ENCODE peak calls at places on chromosome 17, in eight cellular contexts. One of them, this sample, is unnamed.
A peak's percentile ranks its signal among the peaks of the same experiment; 100 is the strongest.

GRCh38 chr17:65154770-65155589 is 17.8 kb downstream of the RGS9 start:
- DNase-seq in spleen: no peak
- DNase-seq in A549: peak; percentile 38
- DNase-seq in prostate gland: no peak
- DNase-seq in body of pancreas: no peak
- DNase-seq in transverse colon: no peak
- DNase-seq in uterus: no peak
- DNase-seq in testis: no peak
- DNase-seq in this sample: no peak

GRCh38 chr17:2183346-2183745 is 120.2 kb downstream of the SMG6 start:
- DNase-seq in spleen: no peak
- DNase-seq in A549: no peak
- DNase-seq in prostate gland: no peak
- DNase-seq in body of pancreas: no peak
- DNase-seq in transverse colon: no peak
- DNase-seq in uterus: no peak
- DNase-seq in testis: no peak
- DNase-seq in this sample: no peak

GRCh38 chr17:951388-952132 is 28.0 kb downstream of the NXN start:
- DNase-seq in spleen: no peak
- DNase-seq in A549: peak; percentile 84
- DNase-seq in prostate gland: peak; percentile 50
- DNase-seq in body of pancreas: peak; percentile 55
- DNase-seq in transverse colon: peak; percentile 40
- DNase-seq in uterus: peak; percentile 73
- DNase-seq in testis: no peak
- DNase-seq in this sample: no peak

GRCh38 chr17:51319186-51319585 is 58.8 kb downstream of the UTP18 start:
- DNase-seq in spleen: no peak
- DNase-seq in A549: no peak
- DNase-seq in prostate gland: no peak
- DNase-seq in body of pancreas: no peak
- DNase-seq in transverse colon: no peak
- DNase-seq in uterus: no peak
- DNase-seq in testis: no peak
- DNase-seq in this sample: no peak

GRCh38 chr17:31843382-31843780 is 15.7 kb downstream of the COPRS start:
- DNase-seq in spleen: no peak
- DNase-seq in A549: no peak
- DNase-seq in prostate gland: no peak
- DNase-seq in body of pancreas: no peak
- DNase-seq in transverse colon: no peak
- DNase-seq in uterus: no peak
- DNase-seq in testis: no peak
- DNase-seq in this sample: no peak

GRCh38 chr17:20174588-20175265 is 165.6 kb downstream of the SPECC1 start:
- DNase-seq in spleen: no peak
- DNase-seq in A549: no peak
- DNase-seq in prostate gland: no peak
- DNase-seq in body of pancreas: no peak
- DNase-seq in transverse colon: no peak
- DNase-seq in uterus: no peak
- DNase-seq in testis: no peak
- DNase-seq in this sample: no peak

GRCh38 chr17:35084987-35085386 is 21.5 kb upstream of the RFFL start:
- DNase-seq in spleen: no peak
- DNase-seq in A549: peak; percentile 90
- DNase-seq in prostate gland: no peak
- DNase-seq in body of pancreas: no peak
- DNase-seq in transverse colon: peak; percentile 21
- DNase-seq in uterus: no peak
- DNase-seq in testis: no peak
- DNase-seq in this sample: no peak

GRCh38 chr17:75069783-75070182 is 18.0 kb upstream of the SLC16A5 start:
- DNase-seq in spleen: peak; percentile 33
- DNase-seq in A549: peak; percentile 68
- DNase-seq in prostate gland: peak; percentile 31
- DNase-seq in body of pancreas: no peak
- DNase-seq in transverse colon: no peak
- DNase-seq in uterus: no peak
- DNase-seq in testis: no peak
- DNase-seq in this sample: no peak

GRCh38 chr17:64653985-64654355 is 8.1 kb downstream of the SMURF2 start:
- DNase-seq in spleen: no peak
- DNase-seq in A549: no peak
- DNase-seq in prostate gland: no peak
- DNase-seq in body of pancreas: no peak
- DNase-seq in transverse colon: no peak
- DNase-seq in uterus: no peak
- DNase-seq in testis: no peak
- DNase-seq in this sample: no peak

GRCh38 chr17:69533481-69534234 is 119.2 kb downstream of the MAP2K6 start:
- DNase-seq in spleen: no peak
- DNase-seq in A549: no peak
- DNase-seq in prostate gland: no peak
- DNase-seq in body of pancreas: peak; percentile 8
- DNase-seq in transverse colon: no peak
- DNase-seq in uterus: no peak
- DNase-seq in testis: no peak
- DNase-seq in this sample: no peak
- H3K4me3 ChIP-seq in spleen: no peak overlapping the region
- H3K4me3 ChIP-seq in A549: no peak overlapping the region
- H3K4me3 ChIP-seq in prostate gland: no peak overlapping the region
- H3K4me3 ChIP-seq in body of pancreas: no peak overlapping the region
- H3K4me3 ChIP-seq in transverse colon: no peak overlapping the region
- H3K4me3 ChIP-seq in uterus: no peak overlapping the region
- H3K4me3 ChIP-seq in testis: no peak overlapping the region
- H3K4me3 ChIP-seq in this sample: no peak overlapping the region

GRCh38 chr17:67605259-67605912 is 112.3 kb upstream of the NOL11 start:
- DNase-seq in spleen: no peak
- DNase-seq in A549: no peak
- DNase-seq in prostate gland: no peak
- DNase-seq in body of pancreas: peak; percentile 67
- DNase-seq in transverse colon: no peak
- DNase-seq in uterus: peak; percentile 64
- DNase-seq in testis: peak; percentile 83
- DNase-seq in this sample: peak; percentile 79

GRCh38 chr17:67602974-67603373 is 114.8 kb upstream of the NOL11 start:
- DNase-seq in spleen: peak; percentile 46
- DNase-seq in A549: peak; percentile 61
- DNase-seq in prostate gland: no peak
- DNase-seq in body of pancreas: peak; percentile 51
- DNase-seq in transverse colon: peak; percentile 22
- DNase-seq in uterus: no peak
- DNase-seq in testis: peak; percentile 62
- DNase-seq in this sample: no peak

GRCh38 chr17:67600408-67600807 is 117.3 kb upstream of the NOL11 start:
- DNase-seq in spleen: no peak
- DNase-seq in A549: no peak
- DNase-seq in prostate gland: no peak
- DNase-seq in body of pancreas: no peak
- DNase-seq in transverse colon: no peak
- DNase-seq in uterus: no peak
- DNase-seq in testis: no peak
- DNase-seq in this sample: no peak

GRCh38 chr17:67602439-67602838 is 115.3 kb upstream of the NOL11 start:
- DNase-seq in spleen: peak; percentile 9
- DNase-seq in A549: no peak
- DNase-seq in prostate gland: no peak
- DNase-seq in body of pancreas: no peak
- DNase-seq in transverse colon: no peak
- DNase-seq in uterus: no peak
- DNase-seq in testis: no peak
- DNase-seq in this sample: no peak

DNA sequence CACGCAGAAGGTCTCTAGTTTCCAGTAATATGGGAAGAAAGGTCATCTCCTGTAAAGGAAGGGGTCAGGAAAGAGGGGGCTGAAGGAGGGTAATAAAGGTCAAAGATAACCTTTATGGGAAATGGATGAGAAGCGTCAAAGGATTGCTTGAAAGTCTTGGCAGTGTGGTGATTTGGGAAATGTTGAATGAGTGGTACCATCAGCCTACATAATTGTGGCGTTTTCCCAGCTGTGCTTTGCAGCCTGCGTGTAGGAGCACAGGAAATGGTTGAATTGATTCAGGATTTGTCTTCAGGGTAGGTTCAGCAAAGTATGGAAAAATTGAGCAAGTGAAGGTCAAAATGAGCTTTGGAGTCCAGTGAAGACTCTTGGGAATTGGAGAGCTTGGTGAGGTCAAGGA is 115.8 kb upstream of the NOL11 start:
- DNase-seq in spleen: peak; percentile 7
- DNase-seq in A549: no peak
- DNase-seq in prostate gland: no peak
- DNase-seq in body of pancreas: no peak
- DNase-seq in transverse colon: no peak
- DNase-seq in uterus: no peak
- DNase-seq in testis: no peak
- DNase-seq in this sample: no peak
- TF ChIP-seq POLR2A in spleen: no peak
- TF ChIP-seq POLR2A in A549: no peak
- TF ChIP-seq POLR2A in prostate gland: no peak
- TF ChIP-seq POLR2A in body of pancreas: no peak
- TF ChIP-seq POLR2A in transverse colon: no peak
- TF ChIP-seq POLR2A in uterus: no peak
- TF ChIP-seq POLR2A in testis: no peak
- TF ChIP-seq POLR2A in this sample: no peak

DNA sequence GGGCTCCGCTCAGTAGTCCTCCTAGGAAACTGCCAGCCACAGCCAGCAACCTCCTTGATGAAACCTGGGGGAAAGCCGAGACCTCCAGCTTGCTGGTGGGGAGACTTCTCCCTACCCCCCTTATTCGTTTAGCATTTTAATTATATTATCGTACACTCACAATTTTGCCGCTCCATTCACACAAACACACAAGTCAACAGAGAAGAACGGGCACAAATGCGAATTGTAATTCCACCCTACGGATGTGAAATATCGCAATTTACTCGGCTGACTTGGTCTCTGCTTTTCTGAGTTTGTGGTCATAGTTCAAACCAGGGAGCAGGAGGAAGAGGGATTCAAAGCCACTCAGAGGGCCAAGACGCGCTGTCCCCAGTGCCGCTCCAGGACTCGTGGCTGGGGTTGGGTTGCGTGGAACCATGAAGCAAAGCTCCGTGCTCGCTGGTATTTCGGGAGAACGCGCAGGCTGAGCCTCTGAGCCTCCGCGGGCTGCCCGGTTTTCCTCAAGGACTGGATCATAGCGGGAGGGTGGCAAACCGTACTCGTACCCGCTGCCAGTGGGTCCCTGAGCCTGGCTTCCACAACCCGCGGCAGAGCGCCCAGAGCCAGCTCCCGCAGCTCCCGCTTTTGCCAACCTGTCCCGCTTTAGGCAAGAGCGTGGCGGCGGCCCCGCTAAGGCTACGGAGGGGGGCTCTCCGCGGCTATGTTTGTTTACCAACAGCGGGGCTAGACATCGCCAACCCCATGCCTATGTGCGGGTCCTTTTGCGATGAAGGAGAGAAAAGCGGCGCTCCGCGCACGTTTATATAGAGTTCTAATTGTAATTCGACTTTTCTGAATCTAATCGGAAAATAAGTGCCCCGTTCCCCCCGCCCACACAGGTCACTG is 2.0 kb downstream of the LHX1 start:
- DNase-seq in spleen: no peak
- DNase-seq in A549: no peak
- DNase-seq in prostate gland: no peak
- DNase-seq in body of pancreas: no peak
- DNase-seq in transverse colon: no peak
- DNase-seq in uterus: no peak
- DNase-seq in testis: no peak
- DNase-seq in this sample: no peak
- H3K4me3 ChIP-seq in spleen: no peak overlapping the region
- H3K4me3 ChIP-seq in A549: no peak overlapping the region
- H3K4me3 ChIP-seq in prostate gland: no peak overlapping the region
- H3K4me3 ChIP-seq in body of pancreas: no peak overlapping the region
- H3K4me3 ChIP-seq in transverse colon: no peak overlapping the region
- H3K4me3 ChIP-seq in uterus: no peak overlapping the region
- H3K4me3 ChIP-seq in testis: no peak overlapping the region
- H3K4me3 ChIP-seq in this sample: no peak overlapping the region

GRCh38 chr17:81331527-81332043 is 36.5 kb upstream of the SLC38A10 start:
- DNase-seq in spleen: no peak
- DNase-seq in A549: no peak
- DNase-seq in prostate gland: no peak
- DNase-seq in body of pancreas: no peak
- DNase-seq in transverse colon: no peak
- DNase-seq in uterus: no peak
- DNase-seq in testis: no peak
- DNase-seq in this sample: no peak

GRCh38 chr17:81330884-81331245 is 35.8 kb upstream of the SLC38A10 start:
- DNase-seq in spleen: no peak
- DNase-seq in A549: no peak
- DNase-seq in prostate gland: no peak
- DNase-seq in body of pancreas: no peak
- DNase-seq in transverse colon: no peak
- DNase-seq in uterus: no peak
- DNase-seq in testis: no peak
- DNase-seq in this sample: no peak

GRCh38 chr17:81329279-81329926 is 34.3 kb upstream of the SLC38A10 start:
- DNase-seq in spleen: no peak
- DNase-seq in A549: peak; percentile 93
- DNase-seq in prostate gland: peak; percentile 94
- DNase-seq in body of pancreas: peak; percentile 84
- DNase-seq in transverse colon: peak; percentile 94
- DNase-seq in uterus: peak; percentile 89
- DNase-seq in testis: peak; percentile 54
- DNase-seq in this sample: peak; percentile 90

GRCh38 chr17:81328925-81329278 is 33.8 kb upstream of the SLC38A10 start:
- DNase-seq in spleen: no peak
- DNase-seq in A549: peak; percentile 55
- DNase-seq in prostate gland: no peak
- DNase-seq in body of pancreas: no peak
- DNase-seq in transverse colon: no peak
- DNase-seq in uterus: peak; percentile 56
- DNase-seq in testis: no peak
- DNase-seq in this sample: no peak

DNA sequence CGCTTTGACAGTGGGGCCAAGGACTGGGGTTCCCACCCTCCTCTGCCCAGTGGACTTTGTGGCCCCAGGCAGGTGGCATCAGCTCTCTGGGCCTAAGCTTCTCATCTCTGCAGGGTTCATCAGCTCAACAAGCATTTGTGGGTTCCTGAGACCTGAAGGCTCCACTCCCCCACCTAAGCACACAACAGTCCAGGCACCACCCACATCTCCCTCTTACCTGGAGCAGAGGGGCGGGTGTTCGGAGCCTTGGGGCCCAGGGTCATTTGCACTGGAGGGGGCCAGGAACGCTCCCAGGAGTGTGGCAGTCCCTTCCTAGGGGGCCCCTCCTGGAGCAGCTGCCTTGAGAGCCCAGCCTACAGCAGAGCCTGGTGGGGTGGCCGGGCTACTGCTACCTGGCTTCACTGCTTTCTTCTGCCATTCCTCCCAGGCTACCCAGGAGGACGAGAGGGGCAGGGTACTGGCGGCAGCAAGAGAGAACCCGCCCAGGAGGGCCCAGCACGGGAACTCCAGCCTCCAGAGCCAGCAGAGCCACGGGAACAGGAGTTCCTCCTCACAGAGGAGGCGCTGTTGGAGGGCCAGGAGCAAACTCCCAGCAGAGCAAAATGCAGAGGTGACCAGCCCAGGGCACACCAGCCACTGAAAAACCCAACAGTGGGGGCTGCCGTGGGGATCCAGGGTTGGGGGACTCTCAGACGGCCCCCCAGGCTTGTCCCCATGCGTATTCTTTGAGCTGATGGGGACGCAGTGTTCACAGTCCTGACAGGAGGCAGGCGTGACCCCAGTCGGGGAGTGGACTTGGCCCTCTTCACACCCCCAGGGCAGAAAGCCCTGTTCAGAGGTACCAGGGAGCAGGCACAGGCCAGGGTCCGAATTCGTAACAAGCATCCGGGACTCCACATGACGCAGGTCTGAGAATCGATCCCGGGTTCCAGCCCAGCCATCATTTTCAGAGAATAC is 35.1 kb upstream of the SLC38A10 start:
- DNase-seq in spleen: no peak
- DNase-seq in A549: peak; percentile 71
- DNase-seq in prostate gland: no peak
- DNase-seq in body of pancreas: no peak
- DNase-seq in transverse colon: peak; percentile 61
- DNase-seq in uterus: no peak
- DNase-seq in testis: no peak
- DNase-seq in this sample: no peak
- TF ChIP-seq POLR2A in spleen: no peak
- TF ChIP-seq POLR2A in A549: no peak
- TF ChIP-seq POLR2A in prostate gland: no peak
- TF ChIP-seq POLR2A in body of pancreas: no peak
- TF ChIP-seq POLR2A in transverse colon: no peak
- TF ChIP-seq POLR2A in uterus: no peak
- TF ChIP-seq POLR2A in testis: no peak
- TF ChIP-seq POLR2A in this sample: no peak